ENCODE peak calls at places on chromosomes 16 and 17, in five cellular contexts. B, J, P, Y and W are unnamed samples.

GRCh38 chr16:85425061-85425662 is 188.0 kb upstream of the GSE1 start:
- DNase-seq in B (peak; percentile 11), J (no peak), P (no peak), Y (no peak), W (no peak)

GRCh38 chr17:7436556-7437368 is 1.5 kb downstream of the TMEM102 start:
- DNase-seq in B (peak; percentile 57), J (peak; percentile 68), P (peak; percentile 95), Y (peak; percentile 83), W (peak; percentile 81)

GRCh38 chr16:48123104-48123788 is 32.5 kb downstream of the ABCC12 start:
- DNase-seq in B (no peak), J (peak; percentile 92), P (peak; percentile 88), Y (no peak), W (no peak)

GRCh38 chr16:15440852-15441251 is 6.5 kb downstream of the BMERB1 start:
- DNase-seq in B (no peak), J (peak; percentile 74), P (no peak), Y (no peak), W (no peak)

GRCh38 chr16:31216552-31217530 is at the start of gene PYDC1:
- DNase-seq in B (no peak), J (no peak), P (peak; percentile 64), Y (peak; percentile 20), W (no peak)

GRCh38 chr16:31129568-31130335 is 5.8 kb downstream of the PRSS8 start:
- DNase-seq in B (peak; percentile 57), J (no peak), P (no peak), Y (peak; percentile 52), W (no peak)

GRCh38 chr17:44334315-44335181 is 9.9 kb upstream of the SLC25A39 start:
- DNase-seq in B (no peak), J (no peak), P (no peak), Y (no peak), W (no peak)

GRCh38 chr17:48961516-48962233 is 6.7 kb downstream of the GIP start:
- DNase-seq in B (no peak), J (peak; percentile 60), P (peak; percentile 77), Y (no peak), W (peak; percentile 89)

GRCh38 chr17:49214665-49215360 is 4.3 kb downstream of the ABI3 start:
- DNase-seq in B (no peak), J (no peak), P (no peak), Y (peak; percentile 32), W (no peak)

GRCh38 chr17:18999911-19000310 is 4.7 kb downstream of the FAM83G start:
- DNase-seq in B (no peak), J (no peak), P (no peak), Y (no peak), W (no peak)

GRCh38 chr17:46929413-46929812 is 6.5 kb downstream of the GOSR2 start:
- DNase-seq in B (no peak), J (no peak), P (peak; percentile 69), Y (no peak), W (no peak)

GRCh38 chr16:77148121-77148520 is 42.9 kb upstream of the MON1B start:
- DNase-seq in B (no peak), J (no peak), P (no peak), Y (no peak), W (no peak)

GRCh38 chr17:8935194-8935593 is 30.3 kb downstream of the PIK3R5 start:
- DNase-seq in B (no peak), J (peak; percentile 42), P (peak; percentile 26), Y (no peak), W (no peak)

GRCh38 chr16:4846503-4846900 is 586 bp downstream of the GLYR1 start:
- DNase-seq in B (no peak), J (peak; percentile 67), P (peak; percentile 78), Y (peak; percentile 44), W (peak; percentile 54)

GRCh38 chr17:72725432-72726068 is 366.9 kb downstream of the SLC39A11 start:
- DNase-seq in B (no peak), J (peak; percentile 45), P (peak; percentile 69), Y (peak; percentile 41), W (peak; percentile 76)

GRCh38 chr17:633641-634091 is 81.0 kb downstream of the VPS53 start:
- DNase-seq in B (peak; percentile 38), J (no peak), P (no peak), Y (no peak), W (no peak)

GRCh38 chr17:1542316-1542715 is 20.3 kb downstream of the PITPNA start:
- DNase-seq in B (no peak), J (no peak), P (peak; percentile 57), Y (no peak), W (no peak)

GRCh38 chr17:75036643-75037268 is 10.0 kb downstream of the ATP5PD start:
- DNase-seq in B (peak; percentile 86), J (no peak), P (no peak), Y (peak; percentile 86), W (no peak)

GRCh38 chr16:15607700-15608396 is 35.1 kb downstream of the MARF1 start:
- DNase-seq in B (no peak), J (peak; percentile 11), P (peak; percentile 17), Y (peak; percentile 65), W (no peak)

GRCh38 chr16:17850626-17851265 is 380.0 kb upstream of the XYLT1 start:
- DNase-seq in B (no peak), J (no peak), P (peak; percentile 63), Y (no peak), W (peak; percentile 18)

GRCh38 chr16:19771040-19771439 is 53.0 kb downstream of the IQCK start:
- DNase-seq in B (no peak), J (no peak), P (no peak), Y (no peak), W (no peak)

GRCh38 chr17:27552467-27552779 is 78.6 kb upstream of the LGALS9 start:
- DNase-seq in B (no peak), J (peak; percentile 74), P (peak; percentile 76), Y (no peak), W (no peak)

GRCh38 chr16:24273511-24273910 is 17.4 kb downstream of the CACNG3 start:
- DNase-seq in B (no peak), J (no peak), P (no peak), Y (no peak), W (no peak)

GRCh38 chr17:81428121-81428515 is 32.9 kb downstream of the BAHCC1 start:
- DNase-seq in B (no peak), J (no peak), P (no peak), Y (no peak), W (no peak)

DNA sequence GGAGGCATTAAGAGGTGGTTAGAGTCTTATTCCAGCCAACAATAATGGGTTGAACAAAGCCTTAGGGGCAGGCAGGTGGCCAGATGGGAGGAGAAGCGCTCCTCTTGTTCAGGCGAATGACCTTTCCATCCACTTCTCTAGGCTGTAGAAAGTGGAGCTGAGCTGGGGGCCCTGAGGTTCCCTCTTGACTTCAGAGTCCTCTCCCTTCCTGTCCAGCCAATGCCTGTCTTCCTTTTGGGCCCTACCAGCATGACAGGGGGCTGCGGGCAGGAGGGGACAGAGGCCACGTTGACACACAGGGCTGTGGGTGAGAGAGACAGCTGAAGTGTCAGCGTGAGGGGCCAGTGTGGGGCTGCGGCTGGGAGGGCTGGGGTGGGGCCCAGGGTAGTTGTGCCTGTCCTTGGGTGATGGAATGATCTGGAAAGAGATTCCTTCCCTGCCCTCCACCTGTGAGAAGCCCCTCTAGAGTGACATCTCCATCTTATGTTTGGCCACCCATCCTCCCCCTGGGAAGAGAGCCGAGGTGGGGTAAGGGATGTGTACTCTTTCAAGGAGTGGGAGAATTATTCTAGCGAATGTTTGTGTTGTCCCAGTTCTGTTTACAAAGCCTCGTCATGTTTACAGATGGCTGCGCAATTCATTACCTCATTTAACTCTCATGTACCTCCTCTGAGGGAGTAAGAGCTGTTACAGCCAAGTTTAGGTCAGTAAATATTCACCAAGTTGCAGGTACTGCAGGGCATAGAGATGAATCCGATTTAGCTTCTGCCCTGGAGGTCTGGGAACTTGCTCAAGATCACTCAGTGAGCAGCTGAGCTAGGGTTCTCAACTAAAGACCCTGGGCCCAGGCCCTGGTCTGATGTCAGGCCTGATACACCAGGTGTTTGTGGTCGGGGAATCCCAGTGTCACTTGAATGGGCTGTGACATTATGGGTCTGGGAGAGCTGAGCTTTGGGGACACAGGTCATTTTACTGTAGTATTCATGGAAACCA is 3.3 kb downstream of the ERBB2 start:
- DNase-seq in B (no peak), J (no peak), P (no peak), Y (no peak), W (no peak)
- H3K27ac ChIP-seq in B (no peak overlapping the region), J (no peak overlapping the region), P (no peak overlapping the region), Y (peak overlapping the region; percentile 50), W (peak overlapping the region; percentile 41)

DNA sequence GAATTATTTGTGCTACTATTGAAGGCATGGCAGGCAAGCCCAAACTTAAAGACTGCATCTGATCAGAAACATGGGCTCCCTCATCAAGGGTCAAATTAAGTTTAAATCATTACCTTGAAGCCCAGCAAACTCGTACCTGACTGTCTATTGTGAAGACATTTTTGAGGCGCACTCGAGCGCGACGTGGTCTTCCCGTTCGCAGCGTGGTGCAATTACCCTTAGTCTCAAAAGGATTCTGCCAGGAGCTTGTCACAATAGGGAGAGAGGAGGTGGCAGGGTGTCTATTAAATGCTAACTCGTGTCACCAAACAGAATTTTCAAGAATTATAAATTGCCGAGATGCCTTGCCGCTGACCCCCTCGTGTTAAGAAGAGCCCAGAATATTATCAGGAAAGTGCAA is 110.5 kb downstream of the ZNF423 start:
- DNase-seq in B (no peak), J (no peak), P (no peak), Y (no peak), W (no peak)
- H3K4me3 ChIP-seq in B (no peak overlapping the region), J (no peak overlapping the region), P (no peak overlapping the region), Y (no peak overlapping the region), W (no peak overlapping the region)

GRCh38 chr17:63786117-63786516 is 12.1 kb downstream of the DDX42 start:
- DNase-seq in B (no peak), J (no peak), P (no peak), Y (no peak), W (no peak)
- H3K27ac ChIP-seq in B (no peak overlapping the region), J (no peak overlapping the region), P (no peak overlapping the region), Y (no peak overlapping the region), W (no peak overlapping the region)

GRCh38 chr17:39150104-39150634 is 1.3 kb downstream of the PLXDC1 start:
- DNase-seq in B (no peak), J (no peak), P (no peak), Y (no peak), W (no peak)

GRCh38 chr17:39152134-39152884 is 872 bp upstream of the PLXDC1 start:
- DNase-seq in B (no peak), J (no peak), P (no peak), Y (peak; percentile 39), W (peak; percentile 83)

GRCh38 chr17:39153541-39154111 is 2.2 kb upstream of the PLXDC1 start:
- DNase-seq in B (peak; percentile 93), J (peak; percentile 97), P (peak; percentile 96), Y (peak; percentile 92), W (peak; percentile 89)

GRCh38 chr17:39151680-39152058 is 232 bp upstream of the PLXDC1 start:
- DNase-seq in B (no peak), J (no peak), P (no peak), Y (peak; percentile 37), W (no peak)

DNA sequence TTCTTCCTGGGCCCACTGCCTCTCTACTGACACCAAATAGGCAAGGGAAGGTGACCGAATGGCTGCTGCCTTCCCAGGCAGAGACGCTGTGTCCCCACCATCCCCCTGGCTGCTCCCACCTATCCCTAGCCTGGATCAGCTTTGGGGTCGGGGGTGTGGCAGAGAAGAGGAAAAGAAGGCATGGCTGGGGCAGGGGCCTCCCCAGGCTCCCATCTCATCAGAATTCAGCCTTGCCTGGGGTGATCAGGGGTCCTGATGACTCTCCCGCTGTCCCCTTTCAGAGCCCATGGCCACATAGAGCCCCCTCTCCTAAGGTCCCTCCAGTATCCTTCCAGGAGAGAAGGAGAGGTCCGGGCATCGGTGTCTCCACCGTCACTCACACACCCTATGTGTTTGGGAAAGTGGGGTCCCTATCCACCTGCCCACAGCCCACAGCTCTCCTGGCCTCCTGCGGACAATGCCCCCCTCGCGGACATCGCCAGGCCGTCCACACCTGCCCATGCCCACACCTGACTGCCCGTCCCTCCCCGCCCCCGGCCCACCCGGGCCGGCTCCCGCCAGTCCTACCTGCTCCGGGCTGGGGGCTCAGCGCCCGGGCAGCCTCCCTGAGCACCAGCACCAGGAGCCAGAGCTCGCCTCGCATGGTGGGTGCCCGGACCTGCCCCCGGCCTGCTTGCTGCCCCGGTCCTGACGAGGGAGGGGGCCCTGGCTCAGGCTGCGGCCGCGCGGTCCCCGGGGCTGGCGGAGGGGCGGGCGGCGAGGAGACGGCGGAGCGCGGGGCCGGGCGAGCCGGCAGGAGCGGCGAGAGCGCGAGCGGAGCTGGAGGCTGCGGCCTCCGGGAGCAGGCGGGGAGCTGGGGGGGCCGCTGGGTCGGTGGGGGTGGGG is at the start of gene PLXDC1:
- DNase-seq in B (no peak), J (no peak), P (no peak), Y (peak; percentile 40), W (no peak)
- H3K4me3 ChIP-seq in B (peak within 1 kb of the TSS; percentile 87), J (no peak within 1 kb of the TSS), P (peak within 1 kb of the TSS; percentile 12), Y (peak within 1 kb of the TSS; percentile 57), W (peak within 1 kb of the TSS; percentile 87)